ENCODE peak calls at places on chromosomes 16 and 17, in four cellular contexts. T, M, J and V are unnamed samples.

GRCh38 chr16:30839523-30840227 is 52.7 kb upstream of the ZNF629 start:
- DNase-seq in M (no peak), J (no peak), T (no peak), V (no peak)

GRCh38 chr17:75271233-75271954 is 363 bp upstream of the MIF4GD start:
- DNase-seq in J (peak), T (no peak), M (peak), V (no peak)

GRCh38 chr16:9870962-9871361 is 311.3 kb downstream of the GRIN2A start:
- DNase-seq in T (no peak), M (no peak), J (no peak), V (no peak)

GRCh38 chr16:66751135-66751991 is at the start of gene DYNC1LI2:
- DNase-seq in J (peak), M (peak), T (peak), V (no peak)

GRCh38 chr16:47978491-47979490 is 177.0 kb downstream of the ABCC12 start:
- DNase-seq in T (no peak), J (no peak), M (no peak), V (no peak)

GRCh38 chr17:62706598-62707424 is 79.3 kb downstream of the MRC2 start:
- DNase-seq in J (no peak), M (no peak), T (no peak), V (no peak)

GRCh38 chr16:50059111-50059510 is 6.7 kb upstream of the HEATR3 start:
- DNase-seq in J (no peak), T (no peak), M (no peak), V (no peak)

GRCh38 chr16:21959050-21959449 is 5.9 kb downstream of the UQCRC2 start:
- DNase-seq in M (no peak), J (no peak), T (no peak), V (no peak)

GRCh38 chr16:24953721-24954120 is 61.4 kb downstream of the ARHGAP17 start:
- DNase-seq in M (no peak), J (no peak), T (no peak), V (no peak)

GRCh38 chr17:33778505-33779398 is 476.3 kb upstream of the CCL2 start:
- DNase-seq in T (peak), J (peak), M (peak), V (peak)

GRCh38 chr17:44308865-44309264 is 464 bp downstream of the RUNDC3A start:
- DNase-seq in M (no peak), J (no peak), T (no peak), V (no peak)

GRCh38 chr16:17076121-17076757 is 394.5 kb downstream of the XYLT1 start:
- DNase-seq in M (no peak), T (no peak), J (no peak), V (no peak)

GRCh38 chr17:38735161-38735997 is 5.2 kb downstream of the CISD3 start:
- DNase-seq in T (no peak), J (peak), M (peak), V (no peak)

GRCh38 chr17:57868007-57868774 is 18.3 kb upstream of the MRPS23 start:
- DNase-seq in J (peak), M (peak), T (peak), V (no peak)

GRCh38 chr17:61389670-61390478 is 9.8 kb upstream of the TBX2 start:
- DNase-seq in J (no peak), M (peak), T (no peak), V (no peak)

GRCh38 chr16:56423584-56424403 is 1.6 kb downstream of the AMFR start:
- DNase-seq in M (no peak), J (peak), T (no peak), V (no peak)

GRCh38 chr17:77025781-77026180 is 115.0 kb upstream of the SEC14L1 start:
- DNase-seq in M (no peak), T (no peak), J (no peak), V (no peak)

GRCh38 chr16:11256657-11257130 is 690 bp upstream of the SOCS1 start:
- DNase-seq in T (no peak), J (no peak), M (peak), V (no peak)

GRCh38 chr16:72877374-72878028 is 170.4 kb downstream of the ZFHX3 start:
- DNase-seq in T (peak), M (no peak), J (peak), V (no peak)

GRCh38 chr16:65579050-65579449 is 457.2 kb upstream of the CDH11 start:
- DNase-seq in J (no peak), M (no peak), T (no peak), V (no peak)

GRCh38 chr17:19243838-19244237 is 6.7 kb downstream of the EPN2 start:
- DNase-seq in T (no peak), M (no peak), J (no peak), V (no peak)

GRCh38 chr17:63698381-63698885 is 1.5 kb downstream of the LIMD2 start:
- DNase-seq in T (no peak), J (no peak), M (no peak), V (no peak)

GRCh38 chr17:49971848-49972485 is 3.0 kb downstream of the DLX4 start:
- DNase-seq in J (no peak), M (peak), T (no peak), V (no peak)

GRCh38 chr17:50559674-50560184 is 786 bp upstream of the CACNA1G start:
- DNase-seq in J (no peak), M (peak), T (peak), V (no peak)

GRCh38 chr16:24908716-24909115 is 63.0 kb downstream of the SLC5A11 start:
- DNase-seq in T (no peak), J (no peak), M (no peak), V (no peak)

GRCh38 chr16:82040296-82040695 is 5.2 kb downstream of the HSD17B2 start:
- DNase-seq in T (no peak), J (no peak), M (no peak), V (no peak)

GRCh38 chr17:78133179-78133951 is 2.8 kb downstream of the TMC8 start:
- DNase-seq in M (no peak), J (no peak), T (no peak), V (no peak)

GRCh38 chr17:40069751-40070643 is 7.2 kb downstream of the THRA start:
- DNase-seq in T (no peak), J (no peak), M (peak), V (no peak)

GRCh38 chr17:68197091-68197996 is 50.5 kb upstream of the AMZ2 start:
- DNase-seq in M (peak), J (no peak), T (no peak), V (no peak)

GRCh38 chr17:51097708-51098446 is 22.8 kb downstream of the SPAG9 start:
- DNase-seq in T (no peak), J (peak), M (no peak), V (no peak)

GRCh38 chr16:28865722-28866453 is 2.2 kb downstream of the SH2B1 start:
- DNase-seq in T (no peak), M (no peak), J (peak), V (no peak)

GRCh38 chr16:4011225-4011939 is 104.9 kb downstream of the ADCY9 start:
- DNase-seq in M (no peak), J (no peak), T (no peak), V (no peak)

GRCh38 chr16:79009911-79010310 is 590.6 kb downstream of the MAF start:
- DNase-seq in J (no peak), T (no peak), M (no peak), V (no peak)

GRCh38 chr17:42531455-42532354 is 4.3 kb upstream of the NAGLU start:
- DNase-seq in J (peak), T (no peak), M (peak), V (no peak)
- TF ChIP-seq POLR2AphosphoS5 in J (peak), T (peak), M (peak), V (no peak)

DNA sequence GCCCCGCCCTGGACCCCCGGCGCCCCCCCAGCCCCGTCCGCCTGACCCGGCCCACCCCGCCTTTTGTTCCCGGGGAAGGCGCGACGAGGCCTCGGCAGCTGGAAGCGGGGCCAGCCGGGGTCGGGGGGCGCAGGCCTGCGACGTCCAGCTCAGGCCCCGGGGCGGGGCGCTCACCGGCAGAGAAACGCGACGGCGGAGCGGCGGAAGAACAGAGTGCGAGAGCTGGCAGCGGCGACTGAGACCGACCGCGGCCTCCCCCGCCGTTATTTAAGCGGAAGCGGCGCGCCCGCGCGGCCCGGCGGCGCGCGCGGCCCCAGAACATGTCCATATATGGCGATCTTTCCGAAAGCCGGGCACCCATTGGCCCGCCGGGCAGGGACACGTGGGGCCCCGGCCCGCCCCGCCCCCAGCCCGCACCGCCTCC is at the start of gene ACTG1:
- DNase-seq in T (peak), J (peak), M (peak), V (no peak)
- TF ChIP-seq TCF7L2 in T (no peak), J (no peak), M (no peak), V (no peak)

GRCh38 chr16:80014241-80014939 is 413.9 kb upstream of the MAF start:
- DNase-seq in M (no peak), T (no peak), J (peak), V (no peak)
- TF ChIP-seq REST in M (no peak), T (no peak), J (no peak), V (no peak)

GRCh38 chr16:84284168-84284722 is 10.4 kb upstream of the WFDC1 start:
- DNase-seq in J (peak), M (peak), T (no peak), V (no peak)
- TF ChIP-seq POLR2AphosphoS5 in J (no peak), M (no peak), T (no peak), V (no peak)